ENCODE peak calls at places on chromosomes 4 and X, in nine cellular contexts. One of them, this sample, is unnamed. For H3K4me1, the result is how much of the 10 kb centered on the place peaks cover.

GRCh38 chr4:68070302-68070701 is 59.4 kb downstream of the TMPRSS11F start:
- DNase-seq in right atrium auricular region: no peak
- DNase-seq in SJSA1: no peak
- DNase-seq in mesenchymal stem cell: no peak
- DNase-seq in tibial artery: no peak
- DNase-seq in stomach: no peak
- DNase-seq in transverse colon: no peak
- DNase-seq in right cardiac atrium: no peak
- DNase-seq in endodermal cell: peak
- DNase-seq in this sample: no peak

GRCh38 chr4:83889802-83890201 is 353.9 kb downstream of the GPAT3 start:
- DNase-seq in right cardiac atrium: no peak
- DNase-seq in transverse colon: no peak
- DNase-seq in tibial artery: no peak
- DNase-seq in endodermal cell: no peak
- DNase-seq in SJSA1: peak
- DNase-seq in right atrium auricular region: no peak
- DNase-seq in mesenchymal stem cell: peak
- DNase-seq in stomach: no peak
- DNase-seq in this sample: no peak

GRCh38 chrX:110569506-110569905 is 210.9 kb downstream of the RTL9 start:
- DNase-seq in right atrium auricular region: no peak
- DNase-seq in mesenchymal stem cell: no peak
- DNase-seq in stomach: no peak
- DNase-seq in SJSA1: no peak
- DNase-seq in endodermal cell: no peak
- DNase-seq in tibial artery: no peak
- DNase-seq in transverse colon: no peak
- DNase-seq in right cardiac atrium: no peak
- DNase-seq in this sample: no peak

GRCh38 chrX:73847991-73848390 is 285.0 kb downstream of the CHIC1 start:
- DNase-seq in endodermal cell: no peak
- DNase-seq in transverse colon: no peak
- DNase-seq in SJSA1: no peak
- DNase-seq in tibial artery: no peak
- DNase-seq in right atrium auricular region: no peak
- DNase-seq in mesenchymal stem cell: no peak
- DNase-seq in right cardiac atrium: no peak
- DNase-seq in stomach: no peak
- DNase-seq in this sample: no peak

GRCh38 chrX:49976682-49977197 is 54.3 kb downstream of the CLCN5 start:
- DNase-seq in right atrium auricular region: no peak
- DNase-seq in transverse colon: no peak
- DNase-seq in SJSA1: no peak
- DNase-seq in tibial artery: no peak
- DNase-seq in endodermal cell: no peak
- DNase-seq in stomach: no peak
- DNase-seq in mesenchymal stem cell: no peak
- DNase-seq in right cardiac atrium: no peak
- DNase-seq in this sample: no peak

GRCh38 chr4:3207531-3208037 is 41.4 kb upstream of the MSANTD1 start:
- DNase-seq in right atrium auricular region: no peak
- DNase-seq in mesenchymal stem cell: peak
- DNase-seq in transverse colon: no peak
- DNase-seq in tibial artery: no peak
- DNase-seq in right cardiac atrium: no peak
- DNase-seq in stomach: no peak
- DNase-seq in endodermal cell: no peak
- DNase-seq in SJSA1: no peak
- DNase-seq in this sample: no peak

GRCh38 chr4:142379277-142380051 is 466.6 kb downstream of the INPP4B start:
- DNase-seq in mesenchymal stem cell: peak
- DNase-seq in transverse colon: no peak
- DNase-seq in right cardiac atrium: no peak
- DNase-seq in endodermal cell: peak
- DNase-seq in stomach: no peak
- DNase-seq in tibial artery: no peak
- DNase-seq in right atrium auricular region: no peak
- DNase-seq in SJSA1: peak
- DNase-seq in this sample: no peak

GRCh38 chr4:56389558-56389957 is 2.3 kb upstream of the AASDH start:
- DNase-seq in stomach: no peak
- DNase-seq in mesenchymal stem cell: no peak
- DNase-seq in right atrium auricular region: no peak
- DNase-seq in transverse colon: no peak
- DNase-seq in endodermal cell: peak
- DNase-seq in SJSA1: no peak
- DNase-seq in right cardiac atrium: no peak
- DNase-seq in tibial artery: no peak
- DNase-seq in this sample: no peak

GRCh38 chr4:174154455-174154854 is 129.0 kb downstream of the FBXO8 start:
- DNase-seq in right cardiac atrium: peak
- DNase-seq in right atrium auricular region: no peak
- DNase-seq in transverse colon: no peak
- DNase-seq in SJSA1: peak
- DNase-seq in endodermal cell: no peak
- DNase-seq in mesenchymal stem cell: peak
- DNase-seq in tibial artery: no peak
- DNase-seq in stomach: no peak
- DNase-seq in this sample: peak

GRCh38 chr4:121421594-121421993 is 40.8 kb upstream of the QRFPR start:
- DNase-seq in tibial artery: no peak
- DNase-seq in endodermal cell: no peak
- DNase-seq in SJSA1: no peak
- DNase-seq in right atrium auricular region: no peak
- DNase-seq in mesenchymal stem cell: peak
- DNase-seq in right cardiac atrium: no peak
- DNase-seq in stomach: no peak
- DNase-seq in transverse colon: no peak
- DNase-seq in this sample: no peak

GRCh38 chr4:174157106-174157607 is 126.3 kb downstream of the FBXO8 start:
- DNase-seq in SJSA1: no peak
- DNase-seq in mesenchymal stem cell: peak
- DNase-seq in tibial artery: no peak
- DNase-seq in endodermal cell: no peak
- DNase-seq in right cardiac atrium: no peak
- DNase-seq in transverse colon: no peak
- DNase-seq in stomach: no peak
- DNase-seq in right atrium auricular region: no peak
- DNase-seq in this sample: peak

GRCh38 chr4:112739442-112739841 is 102.5 kb downstream of the LARP7 start:
- DNase-seq in stomach: no peak
- DNase-seq in mesenchymal stem cell: no peak
- DNase-seq in right cardiac atrium: no peak
- DNase-seq in tibial artery: no peak
- DNase-seq in SJSA1: no peak
- DNase-seq in right atrium auricular region: no peak
- DNase-seq in endodermal cell: no peak
- DNase-seq in transverse colon: no peak
- DNase-seq in this sample: no peak

GRCh38 chrX:12887767-12888166 is 18.7 kb upstream of the TLR8 start:
- DNase-seq in stomach: no peak
- DNase-seq in right atrium auricular region: no peak
- DNase-seq in mesenchymal stem cell: no peak
- DNase-seq in tibial artery: no peak
- DNase-seq in endodermal cell: no peak
- DNase-seq in right cardiac atrium: no peak
- DNase-seq in SJSA1: no peak
- DNase-seq in transverse colon: no peak
- DNase-seq in this sample: no peak

GRCh38 chrX:12891167-12891566 is 15.3 kb upstream of the TLR8 start:
- DNase-seq in stomach: no peak
- DNase-seq in SJSA1: no peak
- DNase-seq in endodermal cell: no peak
- DNase-seq in right cardiac atrium: no peak
- DNase-seq in transverse colon: no peak
- DNase-seq in right atrium auricular region: no peak
- DNase-seq in mesenchymal stem cell: no peak
- DNase-seq in tibial artery: no peak
- DNase-seq in this sample: no peak

GRCh38 chrX:12891915-12892506 is 14.4 kb upstream of the TLR8 start:
- DNase-seq in transverse colon: no peak
- DNase-seq in tibial artery: no peak
- DNase-seq in right atrium auricular region: no peak
- DNase-seq in mesenchymal stem cell: no peak
- DNase-seq in endodermal cell: no peak
- DNase-seq in SJSA1: no peak
- DNase-seq in right cardiac atrium: no peak
- DNase-seq in stomach: no peak
- DNase-seq in this sample: no peak

GRCh38 chrX:12887141-12887540 is 19.3 kb upstream of the TLR8 start:
- DNase-seq in SJSA1: no peak
- DNase-seq in mesenchymal stem cell: no peak
- DNase-seq in stomach: no peak
- DNase-seq in tibial artery: no peak
- DNase-seq in right atrium auricular region: no peak
- DNase-seq in endodermal cell: no peak
- DNase-seq in transverse colon: no peak
- DNase-seq in right cardiac atrium: no peak
- DNase-seq in this sample: no peak

DNA sequence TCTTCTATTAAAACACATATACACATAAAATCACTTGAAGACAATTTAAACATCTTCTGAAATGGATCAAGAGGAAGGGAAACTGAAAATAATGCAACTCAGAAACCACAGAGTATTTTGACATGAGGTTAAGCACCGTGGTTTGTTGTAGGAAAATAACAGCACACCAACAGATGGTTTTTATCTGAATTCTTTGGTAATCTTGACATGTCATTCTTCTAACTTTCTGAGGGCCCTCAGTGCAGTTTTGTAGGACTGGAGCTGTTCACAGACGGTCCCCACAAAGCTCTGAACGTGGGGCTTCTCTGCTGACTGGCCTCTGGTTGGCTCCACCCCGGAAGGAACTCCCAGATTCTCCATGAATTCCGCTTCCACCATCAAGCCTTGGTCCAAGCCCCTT is 16.0 kb upstream of the TLR8 start:
- DNase-seq in right cardiac atrium: no peak
- DNase-seq in transverse colon: no peak
- DNase-seq in stomach: no peak
- DNase-seq in right atrium auricular region: no peak
- DNase-seq in SJSA1: no peak
- DNase-seq in mesenchymal stem cell: no peak
- DNase-seq in endodermal cell: no peak
- DNase-seq in tibial artery: no peak
- DNase-seq in this sample: no peak
- H3K4me3 ChIP-seq in right cardiac atrium: no peak
- H3K4me3 ChIP-seq in transverse colon: no peak
- H3K4me3 ChIP-seq in stomach: no peak
- H3K4me3 ChIP-seq in right atrium auricular region: no peak
- H3K4me3 ChIP-seq in SJSA1: no peak
- H3K4me3 ChIP-seq in mesenchymal stem cell: no peak
- H3K4me3 ChIP-seq in endodermal cell: no peak
- H3K4me3 ChIP-seq in tibial artery: no peak
- H3K4me3 ChIP-seq in this sample: no peak

GRCh38 chr4:77751764-77752163 is 67.4 kb downstream of the CNOT6L start:
- DNase-seq in right cardiac atrium: no peak
- DNase-seq in mesenchymal stem cell: no peak
- DNase-seq in tibial artery: no peak
- DNase-seq in right atrium auricular region: no peak
- DNase-seq in stomach: no peak
- DNase-seq in endodermal cell: no peak
- DNase-seq in SJSA1: no peak
- DNase-seq in transverse colon: no peak
- DNase-seq in this sample: no peak

GRCh38 chr4:77740480-77740879 is 78.7 kb downstream of the CNOT6L start:
- DNase-seq in stomach: no peak
- DNase-seq in SJSA1: no peak
- DNase-seq in mesenchymal stem cell: no peak
- DNase-seq in endodermal cell: no peak
- DNase-seq in right atrium auricular region: no peak
- DNase-seq in right cardiac atrium: no peak
- DNase-seq in transverse colon: no peak
- DNase-seq in tibial artery: no peak
- DNase-seq in this sample: no peak

GRCh38 chr4:77742054-77742453 is 77.1 kb downstream of the CNOT6L start:
- DNase-seq in endodermal cell: no peak
- DNase-seq in stomach: no peak
- DNase-seq in tibial artery: no peak
- DNase-seq in right atrium auricular region: no peak
- DNase-seq in SJSA1: no peak
- DNase-seq in mesenchymal stem cell: no peak
- DNase-seq in transverse colon: no peak
- DNase-seq in right cardiac atrium: no peak
- DNase-seq in this sample: no peak

GRCh38 chr4:77745792-77746191 is 73.4 kb downstream of the CNOT6L start:
- DNase-seq in stomach: no peak
- DNase-seq in tibial artery: no peak
- DNase-seq in mesenchymal stem cell: no peak
- DNase-seq in right atrium auricular region: no peak
- DNase-seq in SJSA1: no peak
- DNase-seq in right cardiac atrium: no peak
- DNase-seq in transverse colon: no peak
- DNase-seq in endodermal cell: no peak
- DNase-seq in this sample: no peak
- H3K4me1 ChIP-seq in stomach: under half
- H3K4me1 ChIP-seq in tibial artery: under half
- H3K4me1 ChIP-seq in mesenchymal stem cell: under half
- H3K4me1 ChIP-seq in right atrium auricular region: under half
- H3K4me1 ChIP-seq in SJSA1: under half
- H3K4me1 ChIP-seq in right cardiac atrium: under half
- H3K4me1 ChIP-seq in transverse colon: under half
- H3K4me1 ChIP-seq in endodermal cell: under half
- H3K4me1 ChIP-seq in this sample: under half

DNA sequence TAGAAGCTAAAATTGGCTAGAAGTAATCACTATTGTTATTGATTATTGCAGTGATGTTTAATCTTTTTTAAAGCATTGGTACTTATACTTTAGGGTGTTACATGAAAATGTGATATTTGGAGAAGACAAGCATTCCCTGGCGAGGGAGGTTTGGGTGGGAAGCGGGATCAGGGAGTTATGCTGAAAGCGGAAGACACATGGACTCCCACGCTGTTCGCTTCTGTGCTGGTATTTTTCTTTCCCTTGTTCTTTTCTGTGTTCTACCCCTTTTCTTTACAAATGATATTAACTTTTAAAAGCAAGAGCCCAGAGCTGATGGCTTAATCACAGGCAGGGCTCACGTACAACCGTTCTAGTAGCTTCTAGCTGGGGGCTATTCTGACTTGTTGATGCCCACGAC is 61.6 kb downstream of the PHOX2B start:
- DNase-seq in right cardiac atrium: no peak
- DNase-seq in mesenchymal stem cell: no peak
- DNase-seq in SJSA1: no peak
- DNase-seq in endodermal cell: no peak
- DNase-seq in right atrium auricular region: no peak
- DNase-seq in tibial artery: no peak
- DNase-seq in transverse colon: no peak
- DNase-seq in stomach: no peak
- DNase-seq in this sample: no peak
- H3K4me3 ChIP-seq in right cardiac atrium: no peak
- H3K4me3 ChIP-seq in mesenchymal stem cell: no peak
- H3K4me3 ChIP-seq in SJSA1: no peak
- H3K4me3 ChIP-seq in endodermal cell: no peak
- H3K4me3 ChIP-seq in right atrium auricular region: no peak
- H3K4me3 ChIP-seq in tibial artery: no peak
- H3K4me3 ChIP-seq in transverse colon: no peak
- H3K4me3 ChIP-seq in stomach: no peak
- H3K4me3 ChIP-seq in this sample: no peak

DNA sequence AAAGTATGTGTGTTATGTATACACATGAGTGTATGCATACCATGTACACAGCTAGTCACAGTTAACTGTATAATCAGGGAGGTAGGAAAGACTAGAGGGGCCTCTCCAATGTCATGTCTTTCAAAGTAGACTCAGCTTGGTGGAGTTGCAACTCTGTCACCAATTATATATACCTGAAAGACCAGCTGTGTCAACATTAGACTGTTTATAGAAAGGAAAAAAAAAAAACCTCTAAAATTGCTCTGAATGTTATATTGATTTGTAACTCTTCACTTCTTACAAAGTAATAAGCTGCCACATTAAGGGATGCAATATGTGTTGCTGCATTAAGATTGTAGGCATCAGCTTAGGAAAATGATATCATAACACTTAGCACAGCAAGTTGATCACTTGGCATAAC is 167.4 kb downstream of the DCTD start:
- DNase-seq in stomach: no peak
- DNase-seq in right atrium auricular region: no peak
- DNase-seq in mesenchymal stem cell: no peak
- DNase-seq in right cardiac atrium: no peak
- DNase-seq in transverse colon: no peak
- DNase-seq in tibial artery: no peak
- DNase-seq in SJSA1: peak
- DNase-seq in endodermal cell: no peak
- DNase-seq in this sample: no peak
- H3K4me1 ChIP-seq in stomach: under half
- H3K4me1 ChIP-seq in right atrium auricular region: under half
- H3K4me1 ChIP-seq in mesenchymal stem cell: under half
- H3K4me1 ChIP-seq in right cardiac atrium: under half
- H3K4me1 ChIP-seq in transverse colon: under half
- H3K4me1 ChIP-seq in tibial artery: under half
- H3K4me1 ChIP-seq in SJSA1: half or more
- H3K4me1 ChIP-seq in endodermal cell: under half
- H3K4me1 ChIP-seq in this sample: under half